ENCODE peak calls at places on chromosomes 7 and 10, in eight cellular contexts. T, W, U, G, D, F, L and C are unnamed samples.

GRCh38 chr10:50490244-50490643 is 133.5 kb downstream of the SGMS1 start:
- DNase-seq in T (no peak), W (no peak), U (no peak), G (no peak), D (no peak), F (no peak), L (no peak), C (no peak)

GRCh38 chr7:102891693-102892261 is 21.0 kb upstream of the LRRC17 start:
- DNase-seq in T (peak), W (peak), U (no peak), G (no peak), D (peak), F (no peak), L (peak), C (no peak)

GRCh38 chr7:41617987-41618386 is 84.9 kb downstream of the INHBA start:
- DNase-seq in T (no peak), W (no peak), U (no peak), G (no peak), D (no peak), F (no peak), L (no peak), C (no peak)

GRCh38 chr10:34297551-34298370 is 517.3 kb downstream of the PARD3 start:
- DNase-seq in T (no peak), W (no peak), U (no peak), G (no peak), D (no peak), F (no peak), L (no peak), C (no peak)

GRCh38 chr10:38143587-38143986 is 49.5 kb downstream of the ZNF37A start:
- DNase-seq in T (no peak), W (no peak), U (no peak), G (no peak), D (no peak), F (no peak), L (no peak), C (no peak)

GRCh38 chr10:5447611-5448071 is 35.3 kb downstream of the NET1 start:
- DNase-seq in T (no peak), W (no peak), U (peak), G (no peak), D (no peak), F (no peak), L (no peak), C (peak)

GRCh38 chr10:93757136-93757535 is 600 bp upstream of the LGI1 start:
- DNase-seq in T (no peak), W (no peak), U (no peak), G (no peak), D (no peak), F (no peak), L (no peak), C (no peak)

GRCh38 chr7:155222046-155222445 is 75.6 kb upstream of the INSIG1 start:
- DNase-seq in T (no peak), W (no peak), U (no peak), G (no peak), D (no peak), F (no peak), L (no peak), C (no peak)

GRCh38 chr7:16702433-16702832 is 51.1 kb upstream of the TSPAN13 start:
- DNase-seq in T (no peak), W (peak), U (no peak), G (no peak), D (no peak), F (no peak), L (no peak), C (no peak)

GRCh38 chr10:28952523-28952922 is 275.2 kb downstream of the BAMBI start:
- DNase-seq in T (no peak), W (no peak), U (no peak), G (no peak), D (no peak), F (no peak), L (no peak), C (no peak)

GRCh38 chr7:109639561-109639960 is 1069.9 kb downstream of the DNAJB9 start:
- DNase-seq in T (no peak), W (no peak), U (no peak), G (no peak), D (no peak), F (no peak), L (no peak), C (no peak)

GRCh38 chr7:98834949-98835348 is 34.9 kb downstream of the TMEM130 start:
- DNase-seq in T (no peak), W (no peak), U (no peak), G (no peak), D (no peak), F (no peak), L (no peak), C (no peak)

GRCh38 chr7:70044064-70044463 is 445.8 kb downstream of the AUTS2 start:
- DNase-seq in T (no peak), W (no peak), U (no peak), G (no peak), D (peak), F (no peak), L (no peak), C (no peak)

GRCh38 chr10:122192142-122192541 is 79.0 kb upstream of the BTBD16 start:
- DNase-seq in T (no peak), W (no peak), U (no peak), G (no peak), D (no peak), F (no peak), L (no peak), C (no peak)

GRCh38 chr10:76206797-76207352 is 775.5 kb downstream of the LRMDA start:
- DNase-seq in T (no peak), W (no peak), U (no peak), G (no peak), D (no peak), F (no peak), L (no peak), C (no peak)

GRCh38 chr7:29622335-29623265 is 59.0 kb downstream of the PRR15 start:
- DNase-seq in T (peak), W (peak), U (no peak), G (no peak), D (no peak), F (peak), L (no peak), C (no peak)

GRCh38 chr7:131546126-131546525 is 10.3 kb downstream of the PODXL start:
- DNase-seq in T (peak), W (peak), U (no peak), G (no peak), D (no peak), F (no peak), L (peak), C (no peak)

GRCh38 chr7:131544021-131544420 is 12.4 kb downstream of the PODXL start:
- DNase-seq in T (no peak), W (no peak), U (no peak), G (no peak), D (no peak), F (no peak), L (no peak), C (no peak)

GRCh38 chr7:131546583-131547111 is 9.8 kb downstream of the PODXL start:
- DNase-seq in T (no peak), W (peak), U (no peak), G (no peak), D (no peak), F (no peak), L (no peak), C (peak)

GRCh38 chr7:131543298-131543697 is 13.1 kb downstream of the PODXL start:
- DNase-seq in T (no peak), W (no peak), U (no peak), G (no peak), D (no peak), F (no peak), L (no peak), C (no peak)

GRCh38 chr7:131544449-131545425 is 11.7 kb downstream of the PODXL start:
- DNase-seq in T (no peak), W (peak), U (no peak), G (no peak), D (peak), F (no peak), L (no peak), C (no peak)
- TF ChIP-seq CTCF in T (no peak), W (peak), U (peak), G (no peak), D (peak), F (peak), L (no peak), C (no peak)

GRCh38 chr7:30911133-30911532 is 520 bp upstream of the AQP1 start:
- DNase-seq in T (no peak), W (no peak), U (no peak), G (no peak), D (no peak), F (no peak), L (no peak), C (no peak)

GRCh38 chr7:30912454-30912985 is 867 bp downstream of the AQP1 start:
- DNase-seq in T (no peak), W (no peak), U (no peak), G (no peak), D (no peak), F (no peak), L (no peak), C (no peak)

GRCh38 chr7:30910369-30911073 is 1.1 kb upstream of the AQP1 start:
- DNase-seq in T (no peak), W (no peak), U (no peak), G (no peak), D (no peak), F (no peak), L (no peak), C (no peak)

GRCh38 chr7:30912021-30912420 is 368 bp downstream of the AQP1 start:
- DNase-seq in T (no peak), W (no peak), U (no peak), G (no peak), D (no peak), F (no peak), L (no peak), C (no peak)

GRCh38 chr7:30911561-30911969 is at the start of gene AQP1:
- DNase-seq in T (no peak), W (no peak), U (no peak), G (no peak), D (peak), F (no peak), L (peak), C (no peak)
- TF ChIP-seq CTCF in T (no peak), W (no peak), U (no peak), G (no peak), D (no peak), F (no peak), L (no peak), C (no peak)

GRCh38 chr10:72334196-72334831 is 20.4 kb downstream of the DNAJB12 start:
- DNase-seq in T (no peak), W (no peak), U (no peak), G (peak), D (no peak), F (no peak), L (peak), C (no peak)
- TF ChIP-seq CTCF in T (no peak), W (no peak), U (no peak), G (no peak), D (no peak), F (no peak), L (no peak), C (no peak)

GRCh38 chr7:116802784-116803183 is 59.6 kb upstream of the CAPZA2 start:
- DNase-seq in T (peak), W (peak), U (peak), G (no peak), D (no peak), F (peak), L (no peak), C (peak)
- TF ChIP-seq CTCF in T (peak), W (peak), U (peak), G (peak), D (no peak), F (peak), L (no peak), C (no peak)

GRCh38 chr7:87886875-87887274 is 10.6 kb downstream of the DBF4 start:
- DNase-seq in T (no peak), W (peak), U (no peak), G (no peak), D (no peak), F (peak), L (no peak), C (no peak)
- TF ChIP-seq CTCF in T (peak), W (peak), U (peak), G (peak), D (peak), F (peak), L (peak), C (no peak)